ENCODE peak calls at places on chromosomes 5 and 9, in eight cellular contexts. X is bronchial epithelial cell; Q is HTR-8/SVneo; B is cardiac muscle cell; G is GM20000; U is GOT3; P is activated gamma-delta T cell treated with Interleukin-2 at 50 U/mL for 16 hours; K is stimulated activated CD4-positive, alpha-beta T cell treated with anti-CD3 and anti-CD28 coated beads, Interleukin-12 subunit alpha, Interleukin-12 subunit beta, amount 100 ng/mL, for 4 hours. C is an unnamed sample.

GRCh38 chr9:96344458-96345180 is 38.9 kb downstream of the SLC35D2 start:
- DNase-seq in P (no peak), U (no peak), Q (peak), G (no peak), K (no peak), B (peak), X (peak), C (peak)

GRCh38 chr9:125961037-125961436 is 213.9 kb downstream of the PBX3 start:
- DNase-seq in G (no peak), B (no peak), Q (no peak), K (no peak), P (no peak), X (no peak), U (no peak), C (no peak)

GRCh38 chr9:134253596-134254205 is 72.6 kb upstream of the RXRA start:
- DNase-seq in X (no peak), Q (no peak), U (no peak), K (no peak), G (no peak), P (no peak), B (peak), C (no peak)

GRCh38 chr5:135025730-135026644 is 8.0 kb downstream of the PITX1 start:
- DNase-seq in B (no peak), X (no peak), G (no peak), K (no peak), P (no peak), Q (no peak), U (no peak), C (no peak)

GRCh38 chr9:121972501-121972981 is 120.6 kb downstream of the TTLL11 start:
- DNase-seq in P (no peak), Q (peak), B (peak), K (no peak), G (peak), X (peak), U (no peak), C (peak)

GRCh38 chr9:116027511-116027910 is 126.1 kb upstream of the PAPPA start:
- DNase-seq in U (no peak), B (peak), X (peak), G (no peak), K (no peak), Q (no peak), P (no peak), C (no peak)

GRCh38 chr5:73272351-73272750 is 99.4 kb downstream of the TMEM174 start:
- DNase-seq in B (no peak), K (no peak), P (no peak), Q (no peak), X (peak), G (no peak), U (no peak), C (no peak)

GRCh38 chr5:101535626-101536025 is 632.5 kb upstream of the ST8SIA4 start:
- DNase-seq in B (no peak), K (no peak), G (no peak), P (no peak), Q (no peak), U (no peak), X (no peak), C (no peak)

GRCh38 chr5:59598547-59598874 is 295.0 kb downstream of the PDE4D start:
- DNase-seq in G (peak), Q (no peak), B (peak), X (no peak), U (no peak), K (no peak), P (no peak), C (no peak)

GRCh38 chr9:115524467-115525059 is 406.6 kb upstream of the TNC start:
- DNase-seq in P (no peak), X (peak), G (peak), K (no peak), Q (peak), B (peak), U (no peak), C (peak)

GRCh38 chr5:98927988-98928801 is 612 bp downstream of the CHD1 start:
- DNase-seq in Q (peak), P (no peak), X (peak), K (peak), U (no peak), G (peak), B (peak), C (peak)

GRCh38 chr5:33788922-33789321 is 102.9 kb downstream of the ADAMTS12 start:
- DNase-seq in G (no peak), Q (peak), P (no peak), U (no peak), K (no peak), X (peak), B (peak), C (no peak)

GRCh38 chr9:110101531-110102161 is 106.3 kb downstream of the C9orf152 start:
- DNase-seq in B (peak), P (no peak), Q (no peak), G (peak), U (no peak), K (no peak), X (no peak), C (no peak)

GRCh38 chr9:3480353-3480655 is 45.5 kb downstream of the RFX3 start:
- DNase-seq in X (no peak), K (no peak), B (no peak), U (no peak), Q (no peak), P (no peak), G (no peak), C (no peak)

GRCh38 chr9:7432989-7433388 is 366.6 kb downstream of the DMAC1 start:
- DNase-seq in P (no peak), X (peak), G (no peak), U (no peak), B (no peak), Q (no peak), K (no peak), C (no peak)

GRCh38 chr9:28234899-28235277 is 661.6 kb upstream of the C9orf72 start:
- DNase-seq in Q (no peak), K (no peak), B (peak), P (no peak), U (no peak), G (no peak), X (peak), C (no peak)

GRCh38 chr5:179287071-179287470 is 58.2 kb downstream of the ADAMTS2 start:
- DNase-seq in P (no peak), Q (no peak), G (no peak), B (no peak), K (no peak), U (no peak), X (no peak), C (no peak)

GRCh38 chr9:112866662-112867274 is 23.9 kb downstream of the SLC46A2 start:
- DNase-seq in U (no peak), K (no peak), B (peak), Q (peak), X (peak), P (no peak), G (no peak), C (no peak)

GRCh38 chr5:76715484-76715733 is 517 bp upstream of the F2R start:
- DNase-seq in Q (no peak), U (no peak), P (no peak), G (no peak), X (no peak), B (no peak), K (no peak), C (no peak)

GRCh38 chr9:108058137-108058779 is 568.7 kb upstream of the KLF4 start:
- DNase-seq in Q (no peak), X (peak), B (no peak), K (no peak), G (no peak), P (no peak), U (no peak), C (no peak)

GRCh38 chr9:69674741-69675438 is 2.7 kb upstream of the APBA1 start:
- DNase-seq in K (no peak), P (no peak), B (peak), G (no peak), Q (no peak), U (no peak), X (peak), C (no peak)

GRCh38 chr9:38026021-38026809 is 42.8 kb downstream of the SHB start:
- DNase-seq in U (no peak), X (peak), B (peak), K (no peak), G (no peak), P (no peak), Q (peak), C (no peak)

GRCh38 chr5:99019812-99020697 is 91.2 kb upstream of the CHD1 start:
- DNase-seq in K (no peak), Q (peak), B (peak), U (no peak), P (no peak), X (peak), G (no peak), C (no peak)

GRCh38 chr9:84947412-84947972 is 278.0 kb downstream of the NTRK2 start:
- DNase-seq in P (no peak), B (no peak), K (no peak), Q (no peak), U (no peak), G (no peak), X (peak), C (no peak)

GRCh38 chr5:77302653-77303052 is 92.2 kb downstream of the PDE8B start:
- DNase-seq in B (no peak), G (no peak), U (no peak), P (no peak), Q (no peak), X (no peak), K (no peak), C (no peak)

GRCh38 chr9:14318934-14319513 is 5.1 kb upstream of the NFIB start:
- DNase-seq in P (no peak), K (no peak), U (no peak), Q (no peak), B (no peak), X (no peak), G (no peak), C (no peak)

C was measured in body of pancreas.